ENCODE peak calls at places on chromosomes 3 and 15, in seven cellular contexts. N, J, O, I, B, H and Z are unnamed samples.

GRCh38 chr3:196735751-196736150 is 3.9 kb upstream of the PAK2 start:
- DNase-seq in B (no peak), N (no peak), H (no peak), J (no peak), I (peak; percentile 76), O (no peak), Z (no peak)

GRCh38 chr15:89401636-89402252 is 67.1 kb upstream of the POLG start:
- DNase-seq in B (no peak), N (peak; percentile 45), J (no peak), I (peak; percentile 58), O (no peak), H (peak; percentile 35), Z (no peak)

GRCh38 chr3:193574488-193575072 is 18.4 kb upstream of the OPA1 start:
- DNase-seq in O (no peak), J (no peak), N (no peak), I (no peak), B (no peak), H (no peak), Z (no peak)

GRCh38 chr3:172065967-172066762 is 26.8 kb downstream of the FNDC3B start:
- DNase-seq in H (peak; percentile 24), J (peak; percentile 18), N (no peak), O (no peak), B (no peak), I (no peak), Z (no peak)

GRCh38 chr3:197317250-197317963 is 19.0 kb upstream of the DLG1 start:
- DNase-seq in I (peak; percentile 65), J (no peak), O (no peak), B (no peak), H (peak; percentile 90), N (no peak), Z (no peak)

GRCh38 chr3:119310052-119310451 is 15.9 kb downstream of the ARHGAP31 start:
- DNase-seq in H (peak; percentile 97), J (no peak), B (no peak), I (peak; percentile 98), N (no peak), O (no peak), Z (no peak)

GRCh38 chr15:62636823-62637320 is 405.7 kb upstream of the TPM1 start:
- DNase-seq in J (no peak), H (no peak), I (no peak), N (no peak), O (no peak), B (no peak), Z (no peak)

GRCh38 chr3:71523628-71524027 is 59.9 kb downstream of the FOXP1 start:
- DNase-seq in J (no peak), N (no peak), B (no peak), H (no peak), O (no peak), I (no peak), Z (no peak)

GRCh38 chr15:73051402-73051810 is 857 bp upstream of the NEO1 start:
- DNase-seq in H (no peak), B (peak; percentile 49), N (no peak), I (no peak), O (no peak), J (peak; percentile 42), Z (peak; percentile 45)

GRCh38 chr15:65244638-65245037 is 33.4 kb upstream of the CILP start:
- DNase-seq in J (no peak), N (no peak), H (no peak), B (no peak), O (no peak), I (no peak), Z (no peak)

GRCh38 chr15:80801891-80802680 is 22.9 kb downstream of the CEMIP start:
- DNase-seq in N (no peak), O (peak; percentile 56), I (no peak), J (no peak), B (no peak), H (peak; percentile 80), Z (no peak)

GRCh38 chr15:78930577-78931388 is 14.1 kb downstream of the CTSH start:
- DNase-seq in H (peak; percentile 94), B (no peak), O (peak; percentile 62), N (no peak), I (peak; percentile 79), J (no peak), Z (no peak)

GRCh38 chr3:195583831-195584542 is at the start of gene APOD:
- DNase-seq in O (peak; percentile 54), H (no peak), I (peak; percentile 24), B (peak; percentile 94), N (no peak), J (peak; percentile 82), Z (no peak)

GRCh38 chr3:56421205-56421604 is 47.1 kb downstream of the ERC2 start:
- DNase-seq in N (no peak), O (no peak), H (no peak), I (no peak), B (no peak), J (no peak), Z (no peak)

GRCh38 chr15:30933293-30933692 is 29.6 kb downstream of the FAN1 start:
- DNase-seq in I (no peak), H (no peak), B (no peak), N (no peak), O (no peak), J (peak; percentile 17), Z (no peak)

GRCh38 chr3:183845090-183845489 is 19.7 kb upstream of the MAP6D1 start:
- DNase-seq in N (no peak), J (no peak), I (no peak), O (no peak), H (no peak), B (no peak), Z (no peak)

GRCh38 chr3:126998728-126999127 is 15.8 kb downstream of the PLXNA1 start:
- DNase-seq in N (no peak), B (no peak), H (no peak), O (no peak), J (peak; percentile 96), I (no peak), Z (no peak)